ENCODE peak calls at places on chromosomes 4 and X, in nine cellular contexts. Y is Panc1; O is lower lobe of right lung; S is AG09309; Z is choroid plexus epithelial cell; L is CD8-positive, alpha-beta T cell; F is sigmoid colon; C is PC-3; R is heart left ventricle. A is an unnamed sample.

GRCh38 chrX:3160771-3161170 is 119.5 kb downstream of the ARSF start:
- DNase-seq in Y (no peak), O (no peak), S (no peak), Z (no peak), L (no peak), F (no peak), C (no peak), R (no peak), A (no peak)

GRCh38 chr4:183436417-183436816 is 8.0 kb upstream of the CDKN2AIP start:
- DNase-seq in Y (no peak), O (no peak), S (no peak), Z (peak; percentile 9), L (no peak), F (no peak), C (no peak), R (no peak), A (no peak)

GRCh38 chrX:72169008-72169728 is 12.4 kb upstream of the PIN4 start:
- DNase-seq in Y (no peak), O (no peak), S (no peak), Z (peak; percentile 22), L (peak; percentile 2), F (no peak), C (no peak), R (no peak), A (no peak)

GRCh38 chrX:10922158-10922557 is 189.0 kb upstream of the HCCS start:
- DNase-seq in Y (no peak), O (no peak), S (peak; percentile 63), Z (peak; percentile 80), L (no peak), F (no peak), C (peak; percentile 90), R (no peak), A (peak; percentile 53)

GRCh38 chr4:61094854-61095598 is 105.1 kb upstream of the ADGRL3 start:
- DNase-seq in Y (no peak), O (no peak), S (no peak), Z (no peak), L (no peak), F (no peak), C (no peak), R (no peak), A (no peak)

GRCh38 chr4:32031026-32031425 is 1310.9 kb downstream of the PCDH7 start:
- DNase-seq in Y (no peak), O (no peak), S (no peak), Z (no peak), L (no peak), F (no peak), C (peak; percentile 22), R (no peak), A (no peak)

GRCh38 chr4:151099976-151100417 is 569 bp downstream of the RPS3A start:
- DNase-seq in Y (no peak), O (no peak), S (no peak), Z (peak; percentile 51), L (no peak), F (no peak), C (no peak), R (no peak), A (no peak)

GRCh38 chrX:153102436-153102835 is 30.2 kb downstream of the PNMA6A start:
- DNase-seq in Y (no peak), O (no peak), S (no peak), Z (no peak), L (no peak), F (no peak), C (peak; percentile 4), R (no peak), A (no peak)

GRCh38 chr4:686371-687040 is 2.4 kb downstream of the SLC49A3 start:
- DNase-seq in Y (no peak), O (no peak), S (no peak), Z (no peak), L (no peak), F (peak; percentile 69), C (no peak), R (no peak), A (no peak)

GRCh38 chr4:689498-690122 is 659 bp upstream of the SLC49A3 start:
- DNase-seq in Y (no peak), O (no peak), S (no peak), Z (no peak), L (no peak), F (no peak), C (no peak), R (no peak), A (no peak)

GRCh38 chr4:687975-688694 is 816 bp downstream of the SLC49A3 start:
- DNase-seq in Y (no peak), O (no peak), S (no peak), Z (no peak), L (no peak), F (no peak), C (peak; percentile 12), R (no peak), A (no peak)

GRCh38 chr4:687048-687974 is 1.6 kb downstream of the SLC49A3 start:
- DNase-seq in Y (peak; percentile 68), O (peak; percentile 94), S (peak; percentile 52), Z (peak; percentile 92), L (no peak), F (peak; percentile 95), C (peak; percentile 73), R (peak; percentile 87), A (peak; percentile 28)

GRCh38 chr4:688695-689497 is at the start of gene SLC49A3:
- DNase-seq in Y (no peak), O (no peak), S (no peak), Z (no peak), L (no peak), F (peak; percentile 65), C (no peak), R (peak; percentile 59), A (no peak)
- H3K4me3 ChIP-seq in Y (no peak within 1 kb of the TSS), O (peak within 1 kb of the TSS; percentile 68), S (peak within 1 kb of the TSS; percentile 40), Z (peak within 1 kb of the TSS; percentile 56), L (no peak within 1 kb of the TSS), F (peak within 1 kb of the TSS; percentile 44), C (no peak within 1 kb of the TSS), R (peak within 1 kb of the TSS; percentile 59), A (peak within 1 kb of the TSS; percentile 18)

GRCh38 chrX:112147206-112147605 is 64.6 kb upstream of the TRPC5 start:
- DNase-seq in Y (peak; percentile 4), O (no peak), S (no peak), Z (peak; percentile 0), L (no peak), F (no peak), C (peak; percentile 3), R (no peak), A (no peak)
- TF ChIP-seq CTCF in Y (peak; percentile 68), O (no peak), S (peak; percentile 44), Z (peak; percentile 25), L (no peak), F (no peak), C (peak; percentile 36), R (no peak), A (peak; percentile 55)

DNA sequence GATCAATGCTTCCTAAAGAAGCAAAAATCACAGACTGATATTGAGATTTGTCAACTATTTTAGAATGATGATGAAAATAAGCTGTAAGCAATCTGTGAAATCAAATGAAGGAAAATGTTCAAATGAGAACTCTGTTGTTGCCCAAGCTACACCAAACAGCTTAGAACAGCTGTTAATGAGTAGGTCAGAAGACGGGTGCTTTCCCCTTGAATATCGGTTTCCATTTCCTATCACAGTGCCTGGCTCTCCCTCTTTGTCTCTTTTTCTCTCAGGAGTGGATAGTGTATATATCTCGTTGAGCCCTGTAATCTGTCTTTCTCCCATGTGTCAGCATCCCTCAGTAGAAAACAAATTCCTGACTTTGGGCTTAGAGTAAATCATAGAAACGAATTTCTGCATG is 1592.9 kb upstream of the TENM3 start:
- DNase-seq in Y (no peak), O (no peak), S (no peak), Z (no peak), L (no peak), F (no peak), C (no peak), R (no peak), A (no peak)
- H3K4me3 ChIP-seq in Y (no peak overlapping the region), O (no peak overlapping the region), S (no peak overlapping the region), Z (no peak overlapping the region), L (no peak overlapping the region), F (no peak overlapping the region), C (no peak overlapping the region), R (no peak overlapping the region), A (no peak overlapping the region)

GRCh38 chr4:180909279-180909678 is 1333.9 kb upstream of the TENM3 start:
- DNase-seq in Y (no peak), O (no peak), S (no peak), Z (peak; percentile 4), L (no peak), F (no peak), C (peak; percentile 21), R (no peak), A (no peak)
- TF ChIP-seq CTCF in Y (no peak), O (no peak), S (peak; percentile 72), Z (peak; percentile 18), L (no peak), F (no peak), C (peak; percentile 54), R (no peak), A (peak; percentile 17)

GRCh38 chrX:131058136-131058868 is at the start of gene ARHGAP36:
- DNase-seq in Y (no peak), O (no peak), S (no peak), Z (no peak), L (no peak), F (no peak), C (no peak), R (no peak), A (no peak)
- H3K4me3 ChIP-seq in Y (no peak within 1 kb of the TSS), O (no peak within 1 kb of the TSS), S (no peak within 1 kb of the TSS), Z (no peak within 1 kb of the TSS), L (no peak within 1 kb of the TSS), F (no peak within 1 kb of the TSS), C (no peak within 1 kb of the TSS), R (no peak within 1 kb of the TSS), A (peak within 1 kb of the TSS; percentile 3)

A was measured in astrocyte of the cerebellum.